ENCODE peak calls at places on chromosomes 7 and 10, in nine cellular contexts. A is naive thymus-derived CD8-positive, alpha-beta T cell; Z is activated CD4-positive, alpha-beta T cell treated with anti-CD3 and anti-CD28 coated beads, Interleukin-2, amount 50 U/mL, for 24 hours; K is AG10803; S is foreskin fibroblast; C is posterior cingulate gyrus; Q is lower leg skin; W is hypothalamus; O is progenitor cell of endocrine pancreas. B is an unnamed sample.
A peak's percentile ranks its signal among the peaks of the same experiment; 100 is the strongest.

GRCh38 chr10:23079700-23080099 is 15.7 kb upstream of the MSRB2 start:
- DNase-seq in Q (no peak), Z (no peak), W (no peak), K (no peak), A (no peak), C (no peak), S (no peak), O (no peak), B (no peak)

GRCh38 chr10:97517778-97518561 is 19.2 kb downstream of the UBTD1 start:
- DNase-seq in S (no peak), W (no peak), O (no peak), K (no peak), C (no peak), Z (no peak), A (no peak), Q (no peak), B (no peak)

GRCh38 chr7:69879989-69880388 is 281.7 kb downstream of the AUTS2 start:
- DNase-seq in A (no peak), Z (no peak), W (no peak), Q (no peak), C (no peak), S (no peak), K (no peak), O (no peak), B (no peak)

GRCh38 chr7:18974803-18975202 is 142.6 kb downstream of the TWIST1 start:
- DNase-seq in C (no peak), Q (no peak), A (no peak), W (no peak), O (no peak), K (peak; percentile 42), Z (no peak), S (peak; percentile 41), B (no peak)

GRCh38 chr10:3476186-3476585 is 303.6 kb upstream of the PITRM1 start:
- DNase-seq in A (no peak), S (no peak), K (peak; percentile 95), C (no peak), W (no peak), O (no peak), Q (no peak), Z (no peak), B (no peak)

GRCh38 chr10:43785252-43785651 is 136.6 kb upstream of the ZNF32 start:
- DNase-seq in Q (no peak), Z (no peak), A (no peak), O (no peak), C (no peak), S (no peak), W (no peak), K (no peak), B (no peak)

GRCh38 chr7:102021841-102022618 is 204.6 kb downstream of the CUX1 start:
- DNase-seq in Q (no peak), S (no peak), O (no peak), K (no peak), Z (no peak), A (no peak), C (no peak), W (no peak), B (no peak)

GRCh38 chr7:14858866-14859265 is 43.7 kb downstream of the DGKB start:
- DNase-seq in S (no peak), Z (no peak), K (no peak), Q (no peak), C (no peak), W (no peak), A (no peak), O (no peak), B (no peak)

GRCh38 chr10:68871731-68872342 is 29.3 kb upstream of the DDX50 start:
- DNase-seq in A (no peak), Q (no peak), S (peak; percentile 78), Z (no peak), O (no peak), W (no peak), K (peak; percentile 49), C (no peak), B (no peak)

GRCh38 chr7:24963218-24963617 is 16.8 kb downstream of the OSBPL3 start:
- DNase-seq in O (no peak), Z (no peak), K (peak; percentile 84), A (no peak), S (peak; percentile 33), C (no peak), W (peak; percentile 72), Q (peak; percentile 70), B (no peak)

GRCh38 chr7:83005410-83005809 is 157.3 kb downstream of the PCLO start:
- DNase-seq in Z (no peak), A (no peak), C (no peak), W (no peak), S (no peak), O (no peak), Q (no peak), K (no peak), B (no peak)

GRCh38 chr10:7339503-7339902 is 71.3 kb downstream of the SFMBT2 start:
- DNase-seq in K (no peak), A (no peak), Z (no peak), C (no peak), S (no peak), Q (no peak), W (no peak), O (no peak), B (no peak)

GRCh38 chr10:34351161-34351560 is 463.9 kb downstream of the PARD3 start:
- DNase-seq in A (no peak), Z (no peak), K (no peak), Q (no peak), C (no peak), W (no peak), O (no peak), S (no peak), B (no peak)

GRCh38 chr10:1203216-1203615 is 147.0 kb downstream of the WDR37 start:
- DNase-seq in S (no peak), K (no peak), Z (no peak), W (no peak), Q (no peak), O (no peak), C (no peak), A (no peak), B (no peak)

GRCh38 chr10:28179490-28180099 is 123.3 kb downstream of the MPP7 start:
- DNase-seq in C (no peak), Z (no peak), W (no peak), A (no peak), K (peak; percentile 73), Q (no peak), O (no peak), S (peak; percentile 18), B (peak; percentile 42)

GRCh38 chr10:95406651-95407280 is 116.0 kb upstream of the PDLIM1 start:
- DNase-seq in A (no peak), S (no peak), Q (no peak), W (no peak), Z (no peak), C (peak; percentile 58), K (no peak), O (no peak), B (no peak)

GRCh38 chr7:124101173-124101768 is 68.4 kb upstream of the TMEM229A start:
- DNase-seq in W (no peak), Q (no peak), Z (no peak), C (no peak), K (no peak), A (no peak), O (no peak), S (no peak), B (no peak)

GRCh38 chr7:67753891-67754290 is 757.3 kb downstream of the TYW1 start:
- DNase-seq in S (no peak), O (no peak), C (no peak), W (no peak), Q (no peak), A (no peak), Z (no peak), K (peak; percentile 46), B (no peak)

GRCh38 chr10:111525696-111526095 is 448.9 kb downstream of the ADRA2A start:
- DNase-seq in C (no peak), Z (no peak), Q (no peak), K (no peak), A (no peak), S (no peak), W (no peak), O (no peak), B (no peak)

GRCh38 chr10:113385021-113385975 is 167.6 kb upstream of the HABP2 start:
- DNase-seq in S (peak; percentile 85), C (peak; percentile 78), Z (peak; percentile 2), A (peak; percentile 39), K (peak; percentile 96), W (peak; percentile 92), Q (peak; percentile 86), O (peak; percentile 59), B (peak; percentile 53)

GRCh38 chr10:117743517-117743916 is 201.0 kb downstream of the EMX2 start:
- DNase-seq in Z (no peak), O (no peak), C (no peak), K (no peak), W (no peak), Q (no peak), A (no peak), S (no peak), B (no peak)

GRCh38 chr10:5971315-5971832 is 6.0 kb downstream of the IL15RA start:
- DNase-seq in O (no peak), Z (no peak), C (no peak), A (no peak), W (no peak), S (no peak), K (no peak), Q (no peak), B (peak; percentile 44)

B was measured in GM10248.